ENCODE peak calls at places on chromosomes 6 and 20, in eight cellular contexts. V is HT1080; R is lung microvascular endothelial cell; D is Ammon's horn; Z is stimulated activated CD8-positive, alpha-beta memory T cell treated with anti-CD3 and anti-CD28 coated beads, Interleukin-12 subunit alpha, Interleukin-12 subunit beta, amount 100 ng/mL, for 4 hours; O is NAMALWA; U is activated naive CD4-positive, alpha-beta T cell; S is activated CD8-positive, alpha-beta memory T cell treated with anti-CD3 and anti-CD28 coated beads, Interleukin-2, amount 10 ng/mL, durations not matched to agents 7 days and 5 days. G is an unnamed sample.

GRCh38 chr6:92495246-92495645 is 924.1 kb downstream of the EPHA7 start:
- DNase-seq in V (no peak), R (no peak), D (no peak), Z (no peak), O (no peak), U (no peak), S (no peak), G (no peak)

GRCh38 chr20:21137078-21137477 is 11.2 kb downstream of the KIZ start:
- DNase-seq in V (no peak), R (no peak), D (no peak), Z (no peak), O (no peak), U (no peak), S (no peak), G (no peak)

GRCh38 chr6:147058786-147059434 is 145.3 kb upstream of the STXBP5 start:
- DNase-seq in V (no peak), R (no peak), D (no peak), Z (no peak), O (no peak), U (no peak), S (no peak), G (no peak)

GRCh38 chr6:149323925-149324324 is 6.4 kb downstream of the TAB2 start:
- DNase-seq in V (no peak), R (no peak), D (no peak), Z (no peak), O (no peak), U (no peak), S (no peak), G (no peak)

GRCh38 chr6:18506387-18507017 is 119.4 kb downstream of the RNF144B start:
- DNase-seq in V (no peak), R (no peak), D (no peak), Z (no peak), O (no peak), U (no peak), S (no peak), G (no peak)

GRCh38 chr20:53070714-53071392 is 98.7 kb downstream of the TSHZ2 start:
- DNase-seq in V (no peak), R (peak), D (no peak), Z (no peak), O (no peak), U (no peak), S (no peak), G (no peak)

GRCh38 chr6:27472182-27472616 is 706 bp downstream of the ZNF184 start:
- DNase-seq in V (peak), R (peak), D (peak), Z (peak), O (peak), U (peak), S (peak), G (peak)

GRCh38 chr20:41014557-41015088 is 14.0 kb upstream of the TOP1 start:
- DNase-seq in V (no peak), R (no peak), D (no peak), Z (no peak), O (no peak), U (no peak), S (no peak), G (no peak)

GRCh38 chr6:77010931-77011542 is 452.3 kb downstream of the HTR1B start:
- DNase-seq in V (no peak), R (no peak), D (no peak), Z (no peak), O (no peak), U (no peak), S (no peak), G (no peak)

GRCh38 chr6:106872044-106872443 is 102.5 kb downstream of the CD24 start:
- DNase-seq in V (peak), R (no peak), D (no peak), Z (no peak), O (no peak), U (no peak), S (no peak), G (no peak)

GRCh38 chr6:137681445-137682009 is 185.5 kb upstream of the TNFAIP3 start:
- DNase-seq in V (no peak), R (no peak), D (no peak), Z (no peak), O (no peak), U (no peak), S (no peak), G (no peak)

GRCh38 chr20:51763965-51764602 is 4.1 kb downstream of the ATP9A start:
- DNase-seq in V (no peak), R (no peak), D (no peak), Z (no peak), O (no peak), U (no peak), S (no peak), G (no peak)

GRCh38 chr6:15431762-15432495 is 186.1 kb downstream of the JARID2 start:
- DNase-seq in V (peak), R (no peak), D (no peak), Z (no peak), O (no peak), U (no peak), S (no peak), G (no peak)

GRCh38 chr6:36329798-36330291 is 6.8 kb downstream of the BNIP5 start:
- DNase-seq in V (no peak), R (no peak), D (no peak), Z (no peak), O (no peak), U (no peak), S (no peak), G (no peak)

GRCh38 chr6:77180367-77180766 is 282.9 kb downstream of the HTR1B start:
- DNase-seq in V (no peak), R (no peak), D (no peak), Z (no peak), O (no peak), U (no peak), S (no peak), G (no peak)

GRCh38 chr20:41142914-41143313 is 5.6 kb downstream of the PLCG1 start:
- DNase-seq in V (no peak), R (no peak), D (no peak), Z (no peak), O (no peak), U (no peak), S (peak), G (no peak)

GRCh38 chr6:117810269-117810668 is 96.8 kb upstream of the SLC35F1 start:
- DNase-seq in V (no peak), R (no peak), D (no peak), Z (no peak), O (no peak), U (no peak), S (no peak), G (no peak)

GRCh38 chr6:43368517-43369160 is 808 bp downstream of the ZNF318 start:
- DNase-seq in V (no peak), R (peak), D (peak), Z (no peak), O (peak), U (no peak), S (peak), G (no peak)

GRCh38 chr6:158021376-158021775 is 39.7 kb downstream of the SYNJ2 start:
- DNase-seq in V (no peak), R (no peak), D (no peak), Z (no peak), O (no peak), U (no peak), S (no peak), G (no peak)

GRCh38 chr20:37627060-37627766 is 66.6 kb upstream of the CTNNBL1 start:
- DNase-seq in V (peak), R (peak), D (peak), Z (no peak), O (peak), U (no peak), S (peak), G (no peak)

GRCh38 chr6:8047466-8048292 is 16.5 kb downstream of the BLOC1S5 start:
- DNase-seq in V (peak), R (peak), D (no peak), Z (no peak), O (no peak), U (no peak), S (no peak), G (no peak)

GRCh38 chr20:24149175-24149574 is 160.6 kb upstream of the GGTLC1 start:
- DNase-seq in V (peak), R (no peak), D (no peak), Z (no peak), O (no peak), U (no peak), S (no peak), G (no peak)

GRCh38 chr6:722077-722524 is 29.2 kb upstream of the EXOC2 start:
- DNase-seq in V (peak), R (peak), D (peak), Z (peak), O (peak), U (peak), S (peak), G (peak)

GRCh38 chr20:10843161-10843711 is 169.4 kb upstream of the JAG1 start:
- DNase-seq in V (no peak), R (no peak), D (no peak), Z (no peak), O (no peak), U (no peak), S (no peak), G (no peak)

GRCh38 chr20:43533060-43533459 is 25.6 kb downstream of the L3MBTL1 start:
- DNase-seq in V (peak), R (no peak), D (peak), Z (no peak), O (no peak), U (no peak), S (no peak), G (no peak)

GRCh38 chr20:61050491-61050890 is 201.6 kb upstream of the CDH4 start:
- DNase-seq in V (no peak), R (no peak), D (no peak), Z (no peak), O (no peak), U (no peak), S (no peak), G (no peak)

GRCh38 chr6:164167873-164168405 is 753.4 kb downstream of the QKI start:
- DNase-seq in V (no peak), R (no peak), D (peak), Z (no peak), O (no peak), U (no peak), S (no peak), G (no peak)

GRCh38 chr6:132811276-132811675 is 3.1 kb upstream of the RPS12 start:
- DNase-seq in V (no peak), R (no peak), D (no peak), Z (no peak), O (no peak), U (no peak), S (no peak), G (no peak)

GRCh38 chr6:75334266-75335040 is 49.9 kb upstream of the TMEM30A start:
- DNase-seq in V (no peak), R (peak), D (peak), Z (no peak), O (no peak), U (no peak), S (no peak), G (no peak)

GRCh38 chr6:158284340-158285210 is 27.7 kb upstream of the TULP4 start:
- DNase-seq in V (no peak), R (no peak), D (peak), Z (no peak), O (no peak), U (no peak), S (no peak), G (peak)

GRCh38 chr20:21241400-21241799 is 61.7 kb upstream of the XRN2 start:
- DNase-seq in V (no peak), R (no peak), D (no peak), Z (no peak), O (no peak), U (no peak), S (no peak), G (no peak)

GRCh38 chr20:32672982-32673727 is 586 bp downstream of the C20orf203 start:
- DNase-seq in V (no peak), R (no peak), D (no peak), Z (peak), O (peak), U (no peak), S (peak), G (no peak)

GRCh38 chr6:1618305-1619105 is 8.8 kb downstream of the FOXC1 start:
- DNase-seq in V (no peak), R (no peak), D (no peak), Z (no peak), O (no peak), U (no peak), S (no peak), G (no peak)

GRCh38 chr20:62753626-62754025 is 42.6 kb upstream of the MRGBP start:
- DNase-seq in V (no peak), R (no peak), D (no peak), Z (no peak), O (no peak), U (no peak), S (no peak), G (no peak)

GRCh38 chr20:59032023-59032712 is at the start of gene ATP5F1E:
- DNase-seq in V (peak), R (peak), D (peak), Z (peak), O (peak), U (peak), S (peak), G (peak)

GRCh38 chr20:47320990-47321805 is 35.3 kb downstream of the ZMYND8 start:
- DNase-seq in V (no peak), R (peak), D (no peak), Z (no peak), O (no peak), U (no peak), S (no peak), G (no peak)